ENCODE peak calls at places on chromosomes 4 and X, in five cellular contexts. A, E, F, U and N are unnamed samples.

GRCh38 chr4:76377481-76377901 is 43.5 kb downstream of the CCDC158 start:
- DNase-seq in F (no peak), A (no peak), E (no peak), U (no peak), N (no peak)

GRCh38 chr4:89099034-89099433 is 12.3 kb upstream of the TIGD2 start:
- DNase-seq in A (no peak), F (no peak), U (no peak), E (no peak), N (no peak)

GRCh38 chr4:154364012-154364863 is 127.4 kb downstream of the DCHS2 start:
- DNase-seq in E (no peak), U (no peak), A (no peak), F (no peak), N (no peak)

GRCh38 chrX:154002215-154002719 is 17.4 kb downstream of the IRAK1 start:
- DNase-seq in A (no peak), F (no peak), U (peak), E (no peak), N (peak)

GRCh38 chr4:95362066-95362465 is 186.7 kb downstream of the UNC5C start:
- DNase-seq in E (no peak), F (no peak), U (no peak), A (no peak), N (no peak)

GRCh38 chrX:128106630-128107029 is 54.4 kb upstream of the ACTRT1 start:
- DNase-seq in E (no peak), F (no peak), A (no peak), U (no peak), N (no peak)

GRCh38 chrX:97897998-97898397 is 1014.3 kb downstream of the RPA4 start:
- DNase-seq in A (no peak), E (no peak), U (no peak), F (no peak), N (no peak)

GRCh38 chr4:118746251-118746919 is 61.2 kb downstream of the METTL14 start:
- DNase-seq in A (no peak), E (peak), F (no peak), U (no peak), N (no peak)

GRCh38 chrX:155263854-155264628 is at the start of gene RAB39B:
- DNase-seq in U (peak), A (peak), F (peak), E (peak), N (peak)

GRCh38 chr4:86357608-86358007 is 2.2 kb downstream of the MAPK10 start:
- DNase-seq in E (no peak), A (no peak), F (no peak), U (no peak), N (no peak)

GRCh38 chr4:1008840-1009646 is 2.4 kb upstream of the FGFRL1 start:
- DNase-seq in E (no peak), A (no peak), U (no peak), F (no peak), N (no peak)

GRCh38 chrX:15877380-15877779 is 22.8 kb upstream of the AP1S2 start:
- DNase-seq in F (no peak), E (no peak), A (no peak), U (peak), N (no peak)

GRCh38 chr4:9691221-9692065 is 90.0 kb upstream of the DRD5 start:
- DNase-seq in U (peak), A (peak), F (peak), E (peak), N (peak)
- TF ChIP-seq POLR2A in U (no peak), A (no peak), F (no peak), E (no peak), N (no peak)

GRCh38 chr4:22873899-22874298 is 181.2 kb downstream of the GBA3 start:
- DNase-seq in F (no peak), A (no peak), E (no peak), U (no peak), N (no peak)

GRCh38 chr4:22877653-22878052 is 184.9 kb downstream of the GBA3 start:
- DNase-seq in E (no peak), F (no peak), A (no peak), U (no peak), N (no peak)

GRCh38 chr4:22876281-22876680 is 183.5 kb downstream of the GBA3 start:
- DNase-seq in U (no peak), E (no peak), F (no peak), A (no peak), N (no peak)

GRCh38 chr4:22875592-22876257 is 183.0 kb downstream of the GBA3 start:
- DNase-seq in E (no peak), F (no peak), U (no peak), A (no peak), N (no peak)

DNA sequence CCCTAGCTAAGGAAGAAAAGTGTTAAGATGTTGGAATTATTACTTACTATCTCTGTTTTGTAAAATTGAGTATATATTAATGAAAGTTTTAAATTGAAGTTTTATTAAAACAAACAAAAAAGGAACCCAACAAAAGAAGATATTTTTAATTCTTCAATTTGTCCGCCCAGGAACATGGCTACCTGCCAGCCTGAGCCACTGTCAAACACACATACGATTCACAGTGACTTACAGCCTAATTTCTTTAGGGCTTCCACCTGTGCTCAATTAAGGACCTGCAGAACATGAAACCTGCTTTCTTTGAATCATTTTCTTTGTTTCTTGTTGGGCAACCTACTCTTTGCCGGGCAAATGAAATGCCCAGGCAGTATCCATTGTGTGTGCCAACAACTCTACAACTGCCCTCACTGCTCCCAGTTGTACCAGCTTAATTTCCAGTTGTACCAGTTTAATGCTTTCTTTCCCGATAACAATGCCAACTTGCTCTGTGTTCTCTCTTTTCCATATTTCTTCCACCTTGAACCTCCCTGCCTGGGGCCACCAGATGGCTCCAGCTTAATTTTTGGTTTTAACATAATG is 181.7 kb downstream of the GBA3 start:
- DNase-seq in U (no peak), F (no peak), E (no peak), A (no peak), N (no peak)
- TF ChIP-seq POLR2A in U (no peak), F (no peak), E (no peak), A (no peak), N (no peak)

DNA sequence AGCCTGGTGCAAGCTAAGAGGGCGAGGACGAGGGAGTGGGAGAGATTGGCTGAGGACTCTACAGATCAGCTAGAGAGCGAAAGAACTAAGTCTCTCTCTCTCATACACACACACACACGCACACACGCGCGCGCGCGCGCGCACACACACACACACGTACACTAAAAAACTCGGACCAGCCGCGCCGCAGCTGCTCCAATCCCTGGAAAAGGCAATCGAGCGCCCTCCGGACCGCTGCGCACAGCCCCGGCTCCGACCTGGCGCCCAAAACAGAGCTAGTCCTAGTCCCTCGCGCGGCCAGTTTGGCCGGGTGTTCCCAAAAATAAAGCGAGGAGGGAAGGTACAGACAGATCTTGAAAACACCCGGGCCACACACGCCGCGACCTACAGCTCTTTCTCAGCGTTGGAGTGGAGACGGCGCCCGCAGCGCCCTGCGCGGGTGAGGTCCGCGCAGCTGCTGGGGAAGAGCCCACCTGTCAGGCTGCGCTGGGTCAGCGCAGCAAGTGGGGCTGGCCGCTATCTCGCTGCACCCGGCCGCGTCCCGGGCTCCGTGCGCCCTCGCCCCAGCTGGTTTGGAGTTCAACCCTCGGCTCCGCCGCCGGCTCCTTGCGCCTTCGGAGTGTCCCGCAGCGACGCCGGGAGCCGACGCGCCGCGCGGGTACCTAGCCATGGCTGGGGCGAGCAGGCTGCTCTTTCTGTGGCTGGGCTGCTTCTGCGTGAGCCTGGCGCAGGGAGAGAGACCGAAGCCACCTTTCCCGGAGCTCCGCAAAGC is at the start of gene BMP3:
- DNase-seq in E (no peak), A (no peak), U (peak), F (no peak), N (no peak)
- TF ChIP-seq POLR2A in E (no peak), A (no peak), U (no peak), F (no peak), N (no peak)

GRCh38 chrX:48508400-48509244 is at the start of gene PORCN:
- DNase-seq in E (peak), U (peak), F (no peak), A (peak), N (peak)
- TF ChIP-seq POLR2A in E (no peak), U (no peak), F (peak), A (no peak), N (peak)

GRCh38 chr4:184281231-184282139 is 63.8 kb upstream of the ENPP6 start:
- DNase-seq in U (no peak), E (no peak), F (no peak), A (no peak), N (no peak)

GRCh38 chr4:184282895-184283654 is 65.4 kb upstream of the ENPP6 start:
- DNase-seq in E (no peak), F (no peak), U (no peak), A (no peak), N (no peak)

GRCh38 chr4:184283659-184284335 is 66.1 kb upstream of the ENPP6 start:
- DNase-seq in A (no peak), E (no peak), F (no peak), U (no peak), N (no peak)

GRCh38 chr4:184280591-184281071 is 63.0 kb upstream of the ENPP6 start:
- DNase-seq in U (no peak), E (no peak), F (no peak), A (no peak), N (no peak)

GRCh38 chr4:184282251-184282713 is 64.6 kb upstream of the ENPP6 start:
- DNase-seq in F (no peak), A (no peak), E (no peak), U (no peak), N (peak)
- TF ChIP-seq POLR2A in F (no peak), A (no peak), E (no peak), U (no peak), N (no peak)

DNA sequence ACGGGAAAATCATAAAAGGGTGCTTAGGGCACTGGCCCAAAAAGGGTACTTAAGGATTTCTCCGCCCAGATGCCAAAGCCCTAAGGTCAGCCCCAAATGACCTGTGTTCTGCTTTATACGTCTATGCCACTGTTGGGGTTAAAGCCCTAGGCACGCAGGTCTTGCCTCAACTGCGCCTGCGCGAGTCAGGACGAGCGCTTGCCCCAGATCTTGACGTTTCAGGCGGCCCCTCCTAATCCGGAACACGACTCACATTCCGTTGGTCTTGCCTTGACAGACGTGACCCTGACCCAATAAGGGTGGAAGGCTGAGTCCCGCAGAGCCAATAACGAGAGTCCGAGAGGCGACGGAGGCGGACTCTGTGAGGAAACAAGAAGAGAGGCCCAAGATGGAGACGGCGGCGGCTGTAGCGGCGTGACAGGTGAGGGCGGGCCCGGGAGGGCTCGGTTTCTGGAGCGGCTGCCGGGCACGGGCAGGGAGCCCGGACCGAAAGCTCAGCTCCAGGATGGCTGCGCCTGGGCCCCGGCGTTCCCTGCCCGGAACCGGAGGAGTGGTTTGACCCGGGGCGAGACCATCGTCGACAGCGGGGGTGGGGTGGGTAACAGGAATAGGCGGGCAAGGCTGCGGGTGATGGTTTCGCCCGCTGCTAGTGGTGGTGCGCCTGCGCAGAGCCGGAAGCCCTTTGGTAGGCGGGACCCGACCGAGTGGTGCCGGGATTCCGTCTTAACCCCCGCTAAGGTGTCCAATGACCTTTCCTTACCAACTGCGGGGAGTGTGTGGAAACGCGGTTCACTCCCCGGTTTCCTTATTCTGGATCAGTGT is at the start of gene ARAF:
- DNase-seq in F (peak), A (peak), U (peak), E (peak), N (peak)
- TF ChIP-seq POLR2A in F (no peak), A (peak), U (peak), E (no peak), N (peak)

GRCh38 chrX:98956014-98956413 is 1454.1 kb downstream of the PCDH19 start:
- DNase-seq in F (no peak), U (no peak), A (no peak), E (no peak), N (no peak)
- TF ChIP-seq POLR2A in F (no peak), U (no peak), A (no peak), E (no peak), N (no peak)

GRCh38 chr4:41990383-41991111 is at the start of gene SLC30A9:
- DNase-seq in E (peak), A (peak), U (peak), F (peak), N (peak)
- TF ChIP-seq POLR2A in E (peak), A (peak), U (peak), F (peak), N (peak)

DNA sequence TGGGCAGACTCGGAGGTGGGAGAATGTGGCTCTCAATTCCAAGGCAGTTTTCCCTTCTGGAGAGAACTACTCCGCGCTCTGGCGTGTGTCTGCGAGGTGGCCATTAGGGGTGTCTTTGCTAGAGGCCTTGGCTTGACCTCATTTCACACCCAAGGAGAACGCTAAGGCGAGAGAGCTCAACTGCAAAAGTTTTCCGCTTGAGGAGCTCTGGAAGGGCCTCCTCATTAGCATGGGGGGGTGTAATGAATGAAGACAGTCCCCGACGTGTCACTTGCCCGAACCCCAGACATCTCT is 708 bp upstream of the RBPJ start:
- DNase-seq in U (peak), E (no peak), F (no peak), A (no peak), N (peak)
- TF ChIP-seq POLR2A in U (no peak), E (no peak), F (no peak), A (no peak), N (no peak)

GRCh38 chr4:48906283-48907173 is at the start of gene OCIAD2:
- DNase-seq in F (peak), E (peak), U (no peak), A (peak), N (peak)
- TF ChIP-seq POLR2A in F (peak), E (no peak), U (no peak), A (no peak), N (peak)